ENCODE peak calls at places on chromosome 6, in six cellular contexts. R is epithelial cell of esophagus, Z is BJ, I is colonic mucosa, G is cardiac muscle cell, S is left ventricle myocardium inferior. U is an unnamed sample.

GRCh38 chr6:43924222-43924702 is 154.3 kb downstream of the VEGFA start:
- DNase-seq in Z (no peak), I (no peak), G (no peak), S (peak), R (no peak), U (peak)

GRCh38 chr6:57257911-57258541 is 35.9 kb upstream of the RAB23 start:
- DNase-seq in I (no peak), Z (peak), S (no peak), G (no peak), R (no peak), U (no peak)

GRCh38 chr6:168584251-168584650 is 143.3 kb downstream of the SMOC2 start:
- DNase-seq in R (no peak), S (no peak), Z (no peak), G (no peak), I (no peak), U (no peak)

GRCh38 chr6:132298344-132298949 is 102.8 kb downstream of the MOXD1 start:
- DNase-seq in S (no peak), I (peak), Z (no peak), G (peak), R (peak), U (no peak)

GRCh38 chr6:109322825-109323580 is 59.3 kb downstream of the CD164 start:
- DNase-seq in R (peak), I (no peak), G (no peak), S (peak), Z (no peak), U (no peak)

GRCh38 chr6:1622851-1623768 is 13.4 kb downstream of the FOXC1 start:
- DNase-seq in Z (no peak), S (no peak), R (no peak), I (no peak), G (no peak), U (no peak)

GRCh38 chr6:149060300-149060984 is 257.1 kb upstream of the TAB2 start:
- DNase-seq in G (no peak), R (no peak), Z (no peak), S (peak), I (peak), U (peak)

GRCh38 chr6:45351667-45352066 is 23.5 kb downstream of the RUNX2 start:
- DNase-seq in R (peak), I (no peak), G (no peak), Z (no peak), S (no peak), U (no peak)

GRCh38 chr6:111377558-111378120 is 105.4 kb downstream of the REV3L start:
- DNase-seq in I (no peak), R (no peak), Z (no peak), S (no peak), G (no peak), U (no peak)

GRCh38 chr6:85669735-85670194 is 27.1 kb upstream of the SYNCRIP start:
- DNase-seq in Z (peak), I (no peak), G (no peak), R (peak), S (no peak), U (peak)

GRCh38 chr6:10696655-10697054 is 1.9 kb downstream of the PAK1IP1 start:
- DNase-seq in G (no peak), R (no peak), I (no peak), Z (no peak), S (no peak), U (no peak)

GRCh38 chr6:167974644-167975344 is 22.7 kb upstream of the KIF25 start:
- DNase-seq in I (peak), Z (no peak), R (peak), S (no peak), G (peak), U (no peak)

GRCh38 chr6:8059129-8059528 is 5.1 kb downstream of the BLOC1S5 start:
- DNase-seq in Z (no peak), G (peak), I (no peak), R (peak), S (no peak), U (no peak)

GRCh38 chr6:109082178-109082577 is 12.5 kb downstream of the SESN1 start:
- DNase-seq in I (no peak), R (peak), G (no peak), Z (no peak), S (no peak), U (no peak)

GRCh38 chr6:15674690-15675386 is 12.0 kb upstream of the DTNBP1 start:
- DNase-seq in I (no peak), S (no peak), R (no peak), G (peak), Z (no peak), U (no peak)

GRCh38 chr6:7932625-7933024 is 22.0 kb upstream of the TXNDC5 start:
- DNase-seq in G (no peak), Z (no peak), R (no peak), S (no peak), I (no peak), U (no peak)

GRCh38 chr6:44084231-44085014 is 42.8 kb downstream of the MRPL14 start:
- DNase-seq in R (peak), I (no peak), Z (no peak), G (peak), S (no peak), U (no peak)

GRCh38 chr6:149867876-149868640 is 3.9 kb upstream of the LRP11 start:
- DNase-seq in Z (no peak), I (peak), R (peak), G (no peak), S (no peak), U (no peak)

GRCh38 chr6:81895511-81896185 is 143.2 kb upstream of the TENT5A start:
- DNase-seq in G (no peak), Z (peak), S (no peak), I (no peak), R (peak), U (no peak)

GRCh38 chr6:43990627-43991619 is 136.3 kb downstream of the MRPL14 start:
- DNase-seq in Z (no peak), S (no peak), G (peak), I (peak), R (no peak), U (no peak)

GRCh38 chr6:140855520-140855919 is 1277.2 kb upstream of the GJE1 start:
- DNase-seq in S (no peak), Z (no peak), I (no peak), R (peak), G (no peak), U (no peak)

GRCh38 chr6:81820979-81821378 is 68.5 kb upstream of the TENT5A start:
- DNase-seq in I (no peak), G (no peak), Z (no peak), S (no peak), R (no peak), U (peak)

GRCh38 chr6:142356271-142356938 is 54.6 kb downstream of the ADGRG6 start:
- DNase-seq in G (no peak), I (no peak), S (no peak), Z (no peak), R (no peak), U (no peak)

GRCh38 chr6:135145509-135145865 is 35.6 kb upstream of the MYB start:
- DNase-seq in Z (no peak), G (no peak), S (no peak), I (no peak), R (no peak), U (no peak)

GRCh38 chr6:80165143-80165542 is 58.7 kb downstream of the BCKDHB start:
- DNase-seq in I (no peak), S (no peak), R (peak), G (no peak), Z (no peak), U (peak)

GRCh38 chr6:132482595-132482994 is 30.3 kb downstream of the STX7 start:
- DNase-seq in R (no peak), G (no peak), I (no peak), S (no peak), Z (no peak), U (no peak)

GRCh38 chr6:11989376-11989775 is 22.7 kb upstream of the HIVEP1 start:
- DNase-seq in S (no peak), I (no peak), G (no peak), Z (no peak), R (no peak), U (no peak)

GRCh38 chr6:133259561-133259960 is 18.4 kb downstream of the EYA4 start:
- DNase-seq in R (peak), I (no peak), G (no peak), Z (no peak), S (no peak), U (no peak)

GRCh38 chr6:148850936-148851335 is 104.1 kb downstream of the UST start:
- DNase-seq in I (no peak), G (no peak), Z (no peak), S (no peak), R (no peak), U (no peak)

GRCh38 chr6:127516676-127517273 is 2.4 kb downstream of the MTCL3 start:
- DNase-seq in G (peak), S (no peak), I (peak), Z (no peak), R (peak), U (peak)

GRCh38 chr6:136290406-136291010 is 862 bp upstream of the BCLAF1 start:
- DNase-seq in Z (no peak), S (peak), I (peak), G (peak), R (peak), U (peak)

DNA sequence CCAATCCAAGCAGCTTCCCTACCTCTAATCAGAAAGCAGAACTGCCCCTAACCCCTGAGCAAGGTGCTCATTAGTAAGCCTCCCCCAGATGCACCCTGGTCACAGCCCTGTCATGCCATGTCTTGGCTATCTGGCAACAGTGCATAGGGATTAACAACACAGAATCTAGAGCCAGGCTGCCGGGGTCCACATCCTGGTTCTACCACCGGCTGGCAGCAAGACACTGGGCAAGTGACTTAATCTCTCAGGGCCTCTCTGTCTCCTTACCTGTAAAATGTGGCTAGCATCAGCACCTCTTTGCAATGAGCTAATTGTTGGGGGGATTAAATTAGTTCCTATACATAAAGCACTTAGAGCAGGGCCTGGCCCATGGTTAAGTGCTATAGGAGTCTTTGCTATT is 68.1 kb downstream of the CPNE5 start:
- DNase-seq in G (no peak), I (no peak), R (no peak), S (no peak), Z (no peak), U (no peak)
- TF ChIP-seq CTCF in G (no peak), I (no peak), R (no peak), S (no peak), Z (no peak), U (no peak)

GRCh38 chr6:52598123-52598823 is 21.4 kb upstream of the TRAM2 start:
- DNase-seq in I (peak), S (peak), R (peak), G (peak), Z (no peak), U (no peak)
- H3K4me3 ChIP-seq in I (no peak), S (peak), R (no peak), G (no peak), Z (no peak), U (no peak)

GRCh38 chr6:137494281-137494966 is at the start of gene OLIG3:
- DNase-seq in R (no peak), S (no peak), Z (no peak), I (no peak), G (no peak), U (no peak)
- TF ChIP-seq CTCF in R (no peak), S (no peak), Z (no peak), I (no peak), G (no peak), U (no peak)

GRCh38 chr6:170085475-170086401 is 205.1 kb downstream of the DLL1 start:
- DNase-seq in S (peak), I (peak), R (no peak), Z (no peak), G (no peak), U (no peak)
- H3K4me3 ChIP-seq in S (no peak), I (no peak), R (no peak), Z (no peak), G (no peak), U (no peak)

GRCh38 chr6:125546827-125547226 is 202.6 kb upstream of the HEY2 start:
- DNase-seq in G (no peak), R (no peak), S (no peak), Z (no peak), I (no peak), U (no peak)
- TF ChIP-seq CTCF in G (no peak), R (no peak), S (peak), Z (no peak), I (no peak), U (no peak)

GRCh38 chr6:3194535-3195376 is 32.7 kb downstream of the TUBB2B start:
- DNase-seq in Z (no peak), I (no peak), S (no peak), G (peak), R (no peak), U (no peak)
- H3K4me3 ChIP-seq in Z (no peak), I (no peak), S (no peak), G (no peak), R (no peak), U (no peak)

DNA sequence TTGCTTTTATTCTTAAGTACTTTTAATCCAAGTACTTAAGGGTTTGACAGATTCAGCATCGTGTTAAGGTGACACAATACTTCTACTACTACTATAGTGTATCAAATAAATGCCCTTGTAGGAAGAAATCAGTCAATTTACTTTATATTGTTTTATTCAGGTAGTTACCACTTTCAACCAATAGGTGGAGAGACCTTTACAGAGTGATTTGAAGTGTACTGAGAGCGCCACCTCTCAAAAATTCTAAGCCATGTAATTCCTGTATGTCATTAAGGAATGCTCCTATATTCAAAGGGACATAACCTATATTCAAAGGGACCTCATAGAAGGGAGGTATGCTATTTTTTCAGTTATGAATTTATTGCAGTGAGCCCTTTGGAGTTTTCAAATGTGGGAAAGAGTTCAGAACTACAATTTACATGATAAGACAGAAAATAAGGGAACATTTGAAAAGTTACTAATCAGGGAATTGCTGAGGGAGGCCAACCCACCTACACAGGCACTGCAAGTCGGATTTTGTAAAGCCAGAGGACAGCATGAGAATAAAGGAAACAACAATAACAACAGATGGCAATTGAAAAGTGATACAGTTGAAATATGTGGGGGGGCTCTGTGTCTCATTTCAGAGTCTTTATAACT is 955.6 kb downstream of the TBC1D32 start:
- DNase-seq in I (no peak), Z (no peak), S (no peak), G (peak), R (peak), U (no peak)
- TF ChIP-seq CTCF in I (peak), Z (no peak), S (peak), G (peak), R (peak), U (peak)

DNA sequence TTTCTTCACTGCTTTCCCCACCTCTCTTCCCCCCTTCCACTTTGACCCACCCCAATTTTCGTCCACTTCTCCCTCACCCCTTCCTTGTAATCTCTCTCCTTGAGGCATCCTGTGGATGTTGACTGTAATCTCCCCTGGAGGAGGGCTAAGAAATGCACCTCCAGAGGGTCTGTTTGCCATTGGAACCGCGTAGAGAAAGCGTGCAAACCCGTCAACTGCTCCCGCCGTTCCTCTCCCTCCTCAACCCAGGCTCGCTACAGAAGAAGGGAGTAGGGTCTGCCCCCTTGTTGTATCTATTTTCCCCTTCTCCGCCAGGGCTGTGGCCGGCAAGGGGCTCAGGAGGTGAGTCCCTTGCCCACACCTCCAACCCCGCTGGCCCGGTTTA is 502 bp upstream of the HTR1E start:
- DNase-seq in S (no peak), Z (no peak), I (no peak), G (no peak), R (no peak), U (no peak)
- H3K4me3 ChIP-seq in S (peak), Z (no peak), I (no peak), G (peak), R (no peak), U (no peak)

DNA sequence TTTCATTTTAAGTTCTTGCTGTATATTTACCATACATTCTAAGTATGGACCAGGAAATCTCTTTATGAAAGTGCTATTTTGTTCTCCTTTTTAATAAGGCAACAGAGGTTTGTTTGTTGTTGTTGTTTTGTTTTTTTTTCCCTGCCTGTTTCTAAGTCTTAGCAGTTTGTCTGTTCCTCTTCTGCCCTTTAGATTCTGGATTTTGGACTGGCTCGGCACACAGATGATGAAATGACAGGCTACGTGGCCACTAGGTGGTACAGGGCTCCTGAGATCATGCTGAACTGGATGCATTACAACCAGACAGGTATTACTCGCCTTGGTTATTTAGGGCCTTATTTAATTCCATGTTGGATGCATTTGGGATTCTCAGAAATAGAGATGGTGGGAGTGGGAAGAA is 48.0 kb downstream of the MAPK14 start:
- DNase-seq in R (peak), Z (no peak), S (no peak), G (no peak), I (no peak), U (no peak)
- TF ChIP-seq CTCF in R (peak), Z (no peak), S (no peak), G (no peak), I (peak), U (peak)

GRCh38 chr6:22145823-22146379 is 150.9 kb downstream of the PRL start:
- DNase-seq in S (no peak), R (peak), G (peak), Z (peak), I (peak), U (no peak)
- H3K4me3 ChIP-seq in S (peak), R (no peak), G (no peak), Z (peak), I (no peak), U (no peak)

U was measured in GM06990.